ENCODE peak calls at places on chromosomes 16 and 17, in six cellular contexts. V is SK-N-SH, R is K562, Z is H1, O is GM12878, G is HepG2. E is an unnamed sample.

GRCh38 chr17:50892101-50892776 is 26.1 kb upstream of the TOB1 start:
- DNase-seq in V (no peak), R (no peak), Z (no peak), O (no peak), G (peak; percentile 72), E (no peak)

GRCh38 chr16:81713295-81713772 is 65.8 kb upstream of the PLCG2 start:
- DNase-seq in V (no peak), R (no peak), Z (no peak), O (no peak), G (no peak), E (no peak)

GRCh38 chr17:64148699-64149098 is 18.8 kb upstream of the ERN1 start:
- DNase-seq in V (peak; percentile 43), R (no peak), Z (no peak), O (no peak), G (no peak), E (no peak)

GRCh38 chr17:49602783-49603182 is 27.1 kb downstream of the NXPH3 start:
- DNase-seq in V (no peak), R (no peak), Z (no peak), O (no peak), G (no peak), E (no peak)

GRCh38 chr16:30437511-30438046 is 7.7 kb upstream of the DCTPP1 start:
- DNase-seq in V (no peak), R (no peak), Z (no peak), O (no peak), G (peak; percentile 72), E (no peak)

GRCh38 chr17:81976332-81977210 is 858 bp upstream of the ASPSCR1 start:
- DNase-seq in V (no peak), R (peak; percentile 48), Z (no peak), O (no peak), G (no peak), E (peak; percentile 35)

GRCh38 chr17:78828470-78829185 is 12.0 kb downstream of the USP36 start:
- DNase-seq in V (peak; percentile 42), R (peak; percentile 11), Z (no peak), O (no peak), G (no peak), E (no peak)

GRCh38 chr17:36188891-36189306 is 7.7 kb downstream of the CCL3L1 start:
- DNase-seq in V (no peak), R (no peak), Z (no peak), O (peak; percentile 59), G (no peak), E (peak; percentile 91)

GRCh38 chr16:593406-593805 is 3.5 kb downstream of the RAB40C start:
- DNase-seq in V (no peak), R (no peak), Z (no peak), O (no peak), G (no peak), E (no peak)

GRCh38 chr17:59785091-59785799 is 77.8 kb downstream of the VMP1 start:
- DNase-seq in V (no peak), R (no peak), Z (no peak), O (no peak), G (peak; percentile 64), E (no peak)

GRCh38 chr17:61129232-61129631 is 270.4 kb upstream of the TBX2 start:
- DNase-seq in V (no peak), R (no peak), Z (no peak), O (no peak), G (no peak), E (no peak)

GRCh38 chr16:54936979-54937672 is 6.5 kb downstream of the IRX5 start:
- DNase-seq in V (no peak), R (no peak), Z (no peak), O (no peak), G (no peak), E (peak; percentile 30)

GRCh38 chr16:73047536-73048291 is at the start of gene ZFHX3:
- DNase-seq in V (peak; percentile 82), R (no peak), Z (no peak), O (no peak), G (peak; percentile 76), E (peak; percentile 63)

GRCh38 chr16:88782454-88783390 is 2.3 kb downstream of the PIEZO1 start:
- DNase-seq in V (no peak), R (peak; percentile 58), Z (no peak), O (no peak), G (no peak), E (no peak)

GRCh38 chr17:9628509-9628908 is 16.8 kb upstream of the USP43 start:
- DNase-seq in V (no peak), R (no peak), Z (no peak), O (no peak), G (no peak), E (no peak)

GRCh38 chr16:4693956-4694663 is 748 bp downstream of the NUDT16L1 start:
- DNase-seq in V (peak; percentile 89), R (peak; percentile 86), Z (no peak), O (no peak), G (no peak), E (no peak)

GRCh38 chr17:29929006-29929543 is 953 bp downstream of the SSH2 start:
- DNase-seq in V (peak; percentile 38), R (peak; percentile 24), Z (no peak), O (no peak), G (peak; percentile 21), E (no peak)

GRCh38 chr17:33457477-33457876 is 164.4 kb upstream of the ASIC2 start:
- DNase-seq in V (no peak), R (no peak), Z (no peak), O (no peak), G (no peak), E (no peak)

GRCh38 chr17:61250335-61250890 is 149.2 kb upstream of the TBX2 start:
- DNase-seq in V (no peak), R (no peak), Z (no peak), O (no peak), G (no peak), E (peak; percentile 36)

GRCh38 chr17:73630531-73630930 is 13.7 kb downstream of the SDK2 start:
- DNase-seq in V (no peak), R (no peak), Z (no peak), O (no peak), G (no peak), E (no peak)

DNA sequence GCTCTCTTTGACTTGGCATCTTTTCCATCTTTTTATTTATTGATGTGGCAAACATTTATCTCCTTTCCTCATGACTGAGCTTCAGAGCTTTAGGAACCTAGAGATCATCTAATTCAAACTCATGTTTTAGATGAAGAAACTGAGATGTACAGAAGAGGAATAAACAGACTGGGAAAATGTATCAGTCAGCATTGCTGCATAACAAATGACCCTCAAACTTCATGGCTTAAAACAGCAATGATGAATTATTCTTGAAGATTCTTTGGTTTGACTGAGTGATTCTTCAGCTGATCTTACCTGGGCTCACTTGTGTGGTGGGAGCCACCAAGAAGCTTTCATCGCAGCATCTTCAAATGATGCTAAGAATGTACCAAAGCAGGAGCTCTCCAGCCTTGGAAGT is 44.0 kb upstream of the IRF8 start:
- DNase-seq in V (no peak), R (no peak), Z (no peak), O (no peak), G (no peak), E (no peak)
- TF ChIP-seq CTCF in V (no peak), R (no peak), Z (no peak), O (no peak), G (no peak), E (no peak)

GRCh38 chr16:64780445-64780844 is 341.4 kb downstream of the CDH11 start:
- DNase-seq in V (no peak), R (no peak), Z (no peak), O (no peak), G (no peak), E (no peak)
- TF ChIP-seq GABPA in V (no peak), R (no peak), Z (no peak), O (no peak), G (no peak), E (no peak)

GRCh38 chr16:3364774-3365427 is 9.2 kb downstream of the OR2C1 start:
- DNase-seq in V (peak; percentile 85), R (no peak), Z (no peak), O (peak; percentile 50), G (peak; percentile 94), E (peak; percentile 95)
- TF ChIP-seq POLR2AphosphoS5 in V (no peak), R (no peak), Z (no peak), O (peak; percentile 84), G (peak; percentile 71), E (peak; percentile 58)

GRCh38 chr17:17313350-17313991 is 10.3 kb downstream of the NT5M start:
- DNase-seq in V (peak; percentile 45), R (peak; percentile 30), Z (peak; percentile 58), O (no peak), G (peak; percentile 67), E (no peak)
- TF ChIP-seq CTCF in V (peak; percentile 32), R (peak; percentile 57), Z (peak; percentile 57), O (peak; percentile 89), G (peak; percentile 91), E (no peak)

DNA sequence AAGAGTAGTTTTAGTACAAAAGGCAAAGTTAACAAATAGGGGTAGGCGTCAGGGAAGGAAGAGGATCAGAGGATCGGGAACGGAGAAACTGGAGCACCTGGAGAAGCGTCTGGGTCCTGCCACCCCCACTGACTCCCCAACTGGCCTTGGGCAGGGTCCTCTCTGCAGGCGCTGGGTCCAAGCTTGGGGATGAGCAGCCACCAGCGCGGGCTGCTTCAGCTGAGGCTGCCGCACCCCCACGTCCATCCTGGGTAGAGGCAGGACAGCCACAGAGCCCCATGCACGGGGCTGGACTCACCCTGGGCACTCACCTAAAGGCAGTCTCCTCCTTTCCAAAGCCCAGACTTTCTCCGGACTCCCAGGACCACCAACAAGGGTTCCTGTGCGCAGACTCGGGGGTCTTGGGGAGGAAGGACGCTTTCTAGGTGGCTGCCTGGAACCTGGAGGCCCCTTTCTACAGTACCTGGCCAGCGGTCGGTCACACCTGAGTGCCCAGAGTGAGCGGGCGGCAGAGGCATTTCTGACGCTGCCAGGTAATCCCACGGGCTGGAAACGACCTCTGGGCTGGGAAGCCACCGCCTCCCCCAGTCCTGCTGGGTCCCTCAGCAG is 1.1 kb downstream of the HS3ST6 start:
- DNase-seq in V (no peak), R (no peak), Z (no peak), O (no peak), G (no peak), E (no peak)
- TF ChIP-seq GABPA in V (no peak), R (no peak), Z (no peak), O (no peak), G (no peak), E (no peak)

GRCh38 chr17:8140413-8141029 is 11.7 kb downstream of the PER1 start:
- DNase-seq in V (peak; percentile 21), R (no peak), Z (no peak), O (no peak), G (no peak), E (no peak)
- TF ChIP-seq POLR2AphosphoS5 in V (no peak), R (no peak), Z (no peak), O (peak; percentile 52), G (no peak), E (no peak)

E was measured in HL-60.